ENCODE peak calls at places on chromosomes 4 and X, in four cellular contexts. K is stimulated activated CD4-positive, alpha-beta T cell treated with anti-CD3 and anti-CD28 coated beads, TNF-alpha, amount 100 ng/mL, for 48 hours; J is choroid plexus epithelial cell; H is T-helper 1 cell. M is an unnamed sample.

GRCh38 chr4:8200302-8200975 is 1.3 kb downstream of the SH3TC1 start:
- DNase-seq in K (no peak), J (peak), H (peak), M (peak)

GRCh38 chr4:4677825-4678522 is 136.1 kb upstream of the STX18 start:
- DNase-seq in K (no peak), J (peak), H (no peak), M (no peak)

GRCh38 chr4:142559986-142560385 is 286.1 kb downstream of the INPP4B start:
- DNase-seq in K (no peak), J (no peak), H (no peak), M (no peak)

GRCh38 chr4:155881555-155881954 is 15.5 kb upstream of the ASIC5 start:
- DNase-seq in K (no peak), J (no peak), H (no peak), M (no peak)

GRCh38 chrX:39170432-39170831 is 369.2 kb downstream of the MID1IP1 start:
- DNase-seq in K (no peak), J (no peak), H (no peak), M (no peak)

GRCh38 chr4:3342182-3342854 is 49.5 kb downstream of the RGS12 start:
- DNase-seq in K (peak), J (peak), H (no peak), M (no peak)

GRCh38 chr4:183571350-183572076 is 66.7 kb downstream of the ING2 start:
- DNase-seq in K (no peak), J (peak), H (no peak), M (no peak)

GRCh38 chr4:29046716-29047115 is 1673.5 kb upstream of the PCDH7 start:
- DNase-seq in K (no peak), J (peak), H (no peak), M (no peak)

GRCh38 chr4:174681723-174682300 is 147.2 kb downstream of the GLRA3 start:
- DNase-seq in K (no peak), J (peak), H (no peak), M (no peak)

GRCh38 chr4:42708625-42709024 is 51.7 kb upstream of the ATP8A1 start:
- DNase-seq in K (no peak), J (no peak), H (no peak), M (no peak)

GRCh38 chrX:13029341-13029740 is 15.1 kb downstream of the FAM9C start:
- DNase-seq in K (no peak), J (peak), H (no peak), M (no peak)

GRCh38 chrX:18041656-18042055 is 179.0 kb downstream of the BEND2 start:
- DNase-seq in K (no peak), J (no peak), H (no peak), M (no peak)

GRCh38 chr4:140901736-140902336 is 145.7 kb upstream of the TBC1D9 start:
- DNase-seq in K (no peak), J (no peak), H (no peak), M (no peak)

GRCh38 chr4:185040523-185040922 is 22.2 kb downstream of the HELT start:
- DNase-seq in K (no peak), J (no peak), H (no peak), M (no peak)

GRCh38 chrX:771536-771935 is 140.9 kb downstream of the SHOX start:
- DNase-seq in K (no peak), J (no peak), H (no peak), M (no peak)

GRCh38 chr4:7464259-7464655 is 29.5 kb upstream of the PSAPL1 start:
- DNase-seq in K (no peak), J (no peak), H (no peak), M (no peak)

GRCh38 chr4:52865305-52865704 is 3.2 kb downstream of the RASL11B start:
- DNase-seq in K (no peak), J (no peak), H (no peak), M (no peak)

GRCh38 chr4:174210952-174211490 is 72.4 kb downstream of the FBXO8 start:
- DNase-seq in K (no peak), J (no peak), H (no peak), M (no peak)

GRCh38 chr4:83644677-83645639 is 109.0 kb downstream of the GPAT3 start:
- DNase-seq in K (no peak), J (peak), H (peak), M (peak)

GRCh38 chr4:150133605-150134004 is 55.4 kb downstream of the DCLK2 start:
- DNase-seq in K (no peak), J (no peak), H (no peak), M (no peak)

GRCh38 chr4:38867478-38868054 is at the start of gene FAM114A1:
- DNase-seq in K (no peak), J (peak), H (peak), M (no peak)

GRCh38 chrX:120452131-120452530 is 17.0 kb downstream of the LAMP2 start:
- DNase-seq in K (no peak), J (peak), H (no peak), M (no peak)

GRCh38 chr4:20203508-20203907 is 48.2 kb upstream of the SLIT2 start:
- DNase-seq in K (no peak), J (peak), H (no peak), M (no peak)

GRCh38 chr4:182454440-182455013 is 211.3 kb downstream of the TENM3 start:
- DNase-seq in K (no peak), J (peak), H (no peak), M (no peak)

GRCh38 chr4:86380176-86380724 is 20.4 kb upstream of the MAPK10 start:
- DNase-seq in K (no peak), J (no peak), H (no peak), M (no peak)

GRCh38 chr4:47933798-47934197 is 19.4 kb upstream of the NFXL1 start:
- DNase-seq in K (no peak), J (peak), H (no peak), M (no peak)

M was measured in effector CD4-positive, alpha-beta T cell.